ENCODE peak calls at places on chromosomes 5 and 9, in ten cellular contexts. M is NCI-H2171, A is GDM1, G is NCI-H1436, P is skeletal muscle cell, J is RPMI7951, S is C1 segment of cervical spinal cord, X is endothelial cell of umbilical vein, Z is nucleus accumbens, V is T-helper 17 cell. H is an unnamed sample.

GRCh38 chr9:82938426-82938825 is 124.5 kb downstream of the RASEF start:
- DNase-seq in Z (no peak), J (no peak), V (no peak), S (no peak), A (no peak), X (no peak), P (no peak), M (no peak), G (no peak), H (no peak)

GRCh38 chr9:14205463-14205862 is 108.5 kb downstream of the NFIB start:
- DNase-seq in A (no peak), M (no peak), J (peak), P (peak), X (no peak), Z (no peak), G (no peak), S (no peak), V (no peak), H (no peak)

GRCh38 chr5:127844631-127845030 is 141.4 kb downstream of the CCDC192 start:
- DNase-seq in M (peak), Z (peak), S (peak), A (no peak), P (no peak), X (no peak), J (no peak), G (no peak), V (no peak), H (no peak)

GRCh38 chr5:6493681-6494454 is 45.2 kb downstream of the UBE2QL1 start:
- DNase-seq in S (no peak), V (no peak), P (no peak), G (no peak), J (no peak), X (no peak), M (no peak), Z (no peak), A (no peak), H (no peak)

GRCh38 chr9:128124873-128125574 is 2.5 kb downstream of the PTGES2 start:
- DNase-seq in G (peak), M (peak), V (peak), X (peak), A (peak), Z (no peak), S (no peak), J (no peak), P (peak), H (peak)

GRCh38 chr5:131019601-131020315 is 145.3 kb downstream of the HINT1 start:
- DNase-seq in P (no peak), M (no peak), S (no peak), G (no peak), X (no peak), A (no peak), J (no peak), V (no peak), Z (no peak), H (no peak)

GRCh38 chr9:134791009-134791408 is 89.6 kb upstream of the FCN2 start:
- DNase-seq in S (no peak), A (no peak), X (no peak), V (no peak), J (no peak), Z (no peak), G (no peak), M (peak), P (no peak), H (no peak)

GRCh38 chr5:121251954-121252353 is 599.7 kb upstream of the FTMT start:
- DNase-seq in X (peak), Z (no peak), J (no peak), V (no peak), S (no peak), M (no peak), G (no peak), P (peak), A (no peak), H (no peak)

GRCh38 chr5:75623846-75624245 is 12.6 kb downstream of the ANKDD1B start:
- DNase-seq in X (peak), A (no peak), S (no peak), V (no peak), G (no peak), M (no peak), P (no peak), J (no peak), Z (no peak), H (no peak)

GRCh38 chr5:118405650-118406061 is 582.7 kb downstream of the DTWD2 start:
- DNase-seq in S (no peak), A (no peak), G (no peak), Z (no peak), X (no peak), V (no peak), J (no peak), P (peak), M (no peak), H (no peak)

GRCh38 chr9:3241290-3241689 is 284.5 kb downstream of the RFX3 start:
- DNase-seq in P (no peak), A (no peak), X (no peak), V (no peak), J (no peak), Z (no peak), S (no peak), G (no peak), M (no peak), H (no peak)

GRCh38 chr9:4985376-4986266 is 549 bp downstream of the JAK2 start:
- DNase-seq in S (no peak), X (peak), G (no peak), P (no peak), J (peak), M (no peak), Z (peak), A (no peak), V (peak), H (peak)

GRCh38 chr5:123283031-123283430 is 140.2 kb downstream of the CEP120 start:
- DNase-seq in J (no peak), S (no peak), M (no peak), P (no peak), G (no peak), X (no peak), V (no peak), Z (no peak), A (no peak), H (no peak)

GRCh38 chr5:134521831-134522230 is 3.6 kb upstream of the JADE2 start:
- DNase-seq in P (no peak), J (no peak), A (peak), S (no peak), X (no peak), G (no peak), V (no peak), Z (no peak), M (no peak), H (peak)

GRCh38 chr5:120297621-120298020 is 166.5 kb upstream of the PRR16 start:
- DNase-seq in Z (no peak), M (no peak), A (no peak), G (no peak), S (no peak), J (no peak), V (no peak), P (no peak), X (no peak), H (no peak)

GRCh38 chr9:107229146-107229545 is 53.9 kb upstream of the RAD23B start:
- DNase-seq in A (no peak), P (no peak), V (no peak), S (no peak), G (no peak), Z (no peak), J (no peak), M (no peak), X (no peak), H (no peak)

GRCh38 chr9:114366334-114367128 is 21.3 kb downstream of the AKNA start:
- DNase-seq in V (no peak), A (no peak), S (no peak), Z (no peak), X (no peak), M (no peak), J (peak), P (peak), G (no peak), H (peak)

GRCh38 chr5:157828949-157829639 is 29.9 kb downstream of the CLINT1 start:
- DNase-seq in J (no peak), A (no peak), G (no peak), S (no peak), M (no peak), Z (no peak), P (no peak), X (peak), V (no peak), H (no peak)

GRCh38 chr5:106860398-106861044 is 810.2 kb downstream of the EFNA5 start:
- DNase-seq in G (no peak), P (no peak), M (no peak), X (no peak), A (no peak), J (no peak), Z (no peak), S (no peak), V (no peak), H (no peak)

GRCh38 chr9:128411373-128412119 is 9.1 kb upstream of the CERCAM start:
- DNase-seq in P (no peak), S (no peak), X (no peak), A (no peak), Z (no peak), G (no peak), M (no peak), J (no peak), V (no peak), H (no peak)

GRCh38 chr9:33782395-33783152 is 12.8 kb upstream of the PRSS3 start:
- DNase-seq in J (peak), V (no peak), A (no peak), S (no peak), M (no peak), Z (no peak), P (peak), G (no peak), X (peak), H (no peak)

GRCh38 chr5:123207321-123207645 is 118.2 kb downstream of the PRDM6 start:
- DNase-seq in S (no peak), G (no peak), M (no peak), Z (no peak), V (no peak), P (no peak), X (no peak), J (no peak), A (no peak), H (no peak)

GRCh38 chr9:34589656-34590375 is at the start of gene CNTFR:
- DNase-seq in X (no peak), Z (peak), V (no peak), G (peak), S (no peak), A (no peak), M (peak), P (no peak), J (no peak), H (no peak)

GRCh38 chr5:66661149-66661548 is 65.0 kb downstream of the MAST4 start:
- DNase-seq in P (no peak), Z (no peak), M (peak), G (no peak), A (no peak), S (no peak), V (no peak), X (no peak), J (peak), H (no peak)

GRCh38 chr5:73820321-73820720 is 194.3 kb downstream of the ARHGEF28 start:
- DNase-seq in J (no peak), M (no peak), V (no peak), G (no peak), X (no peak), P (no peak), Z (no peak), A (no peak), S (no peak), H (no peak)

GRCh38 chr9:126406075-126406675 is 79.5 kb downstream of the MVB12B start:
- DNase-seq in M (no peak), X (no peak), S (no peak), A (no peak), P (no peak), J (no peak), Z (no peak), V (no peak), G (no peak), H (no peak)

GRCh38 chr5:139386039-139386438 is 2.9 kb upstream of the SLC23A1 start:
- DNase-seq in V (no peak), X (no peak), G (no peak), M (no peak), Z (no peak), J (no peak), P (no peak), S (no peak), A (no peak), H (peak)

GRCh38 chr5:132327278-132327959 is 33.2 kb downstream of the SLC22A4 start:
- DNase-seq in G (no peak), M (no peak), Z (no peak), P (no peak), J (no peak), V (no peak), A (no peak), S (no peak), X (no peak), H (no peak)

GRCh38 chr9:117744856-117745389 is 40.7 kb downstream of the TLR4 start:
- DNase-seq in X (peak), V (no peak), G (no peak), M (no peak), Z (no peak), S (no peak), J (no peak), A (no peak), P (no peak), H (no peak)

H was measured in AML-193.